ENCODE peak calls at places on chromosome 5, in five cellular contexts. One of them, this sample, is unnamed.

GRCh38 chr5:1112596-1113331 is 901 bp upstream of the SLC12A7 start:
- DNase-seq in DND-41: no peak
- DNase-seq in neural progenitor cell: no peak
- DNase-seq in OCI-LY7: peak; percentile 47
- DNase-seq in PC-9: peak; percentile 94
- DNase-seq in this sample: no peak

GRCh38 chr5:60576425-60576824 is 123.5 kb downstream of the DEPDC1B start:
- DNase-seq in DND-41: no peak
- DNase-seq in neural progenitor cell: no peak
- DNase-seq in OCI-LY7: peak; percentile 7
- DNase-seq in PC-9: no peak
- DNase-seq in this sample: no peak

GRCh38 chr5:149857499-149857898 is 87.1 kb downstream of the PDE6A start:
- DNase-seq in DND-41: no peak
- DNase-seq in neural progenitor cell: no peak
- DNase-seq in OCI-LY7: no peak
- DNase-seq in PC-9: peak; percentile 85
- DNase-seq in this sample: no peak

GRCh38 chr5:80125962-80126480 is 90.9 kb downstream of the THBS4 start:
- DNase-seq in DND-41: no peak
- DNase-seq in neural progenitor cell: no peak
- DNase-seq in OCI-LY7: peak; percentile 27
- DNase-seq in PC-9: no peak
- DNase-seq in this sample: no peak

GRCh38 chr5:138482645-138483044 is 17.4 kb downstream of the EGR1 start:
- DNase-seq in DND-41: no peak
- DNase-seq in neural progenitor cell: no peak
- DNase-seq in OCI-LY7: no peak
- DNase-seq in PC-9: no peak
- DNase-seq in this sample: no peak

GRCh38 chr5:119274024-119274766 is 81.6 kb upstream of the TNFAIP8 start:
- DNase-seq in DND-41: no peak
- DNase-seq in neural progenitor cell: no peak
- DNase-seq in OCI-LY7: peak; percentile 30
- DNase-seq in PC-9: peak; percentile 70
- DNase-seq in this sample: no peak

GRCh38 chr5:38994329-38994927 is 79.8 kb downstream of the RICTOR start:
- DNase-seq in DND-41: no peak
- DNase-seq in neural progenitor cell: peak; percentile 59
- DNase-seq in OCI-LY7: no peak
- DNase-seq in PC-9: peak; percentile 50
- DNase-seq in this sample: peak; percentile 41

GRCh38 chr5:31361234-31361633 is 167.7 kb downstream of the CDH6 start:
- DNase-seq in DND-41: no peak
- DNase-seq in neural progenitor cell: no peak
- DNase-seq in OCI-LY7: no peak
- DNase-seq in PC-9: no peak
- DNase-seq in this sample: no peak

GRCh38 chr5:126680215-126680817 is 79.6 kb downstream of the PHAX start:
- DNase-seq in DND-41: peak; percentile 38
- DNase-seq in neural progenitor cell: peak; percentile 45
- DNase-seq in OCI-LY7: peak; percentile 56
- DNase-seq in PC-9: no peak
- DNase-seq in this sample: no peak

GRCh38 chr5:37771731-37772130 is 68.1 kb downstream of the GDNF start:
- DNase-seq in DND-41: no peak
- DNase-seq in neural progenitor cell: no peak
- DNase-seq in OCI-LY7: no peak
- DNase-seq in PC-9: peak; percentile 82
- DNase-seq in this sample: no peak

GRCh38 chr5:127296321-127296720 is 5.7 kb downstream of the MEGF10 start:
- DNase-seq in DND-41: no peak
- DNase-seq in neural progenitor cell: no peak
- DNase-seq in OCI-LY7: no peak
- DNase-seq in PC-9: no peak
- DNase-seq in this sample: no peak

GRCh38 chr5:99089822-99090549 is 161.2 kb upstream of the CHD1 start:
- DNase-seq in DND-41: no peak
- DNase-seq in neural progenitor cell: no peak
- DNase-seq in OCI-LY7: no peak
- DNase-seq in PC-9: no peak
- DNase-seq in this sample: no peak

GRCh38 chr5:159310492-159310891 is 19.8 kb downstream of the IL12B start:
- DNase-seq in DND-41: no peak
- DNase-seq in neural progenitor cell: peak; percentile 72
- DNase-seq in OCI-LY7: no peak
- DNase-seq in PC-9: peak; percentile 42
- DNase-seq in this sample: no peak

GRCh38 chr5:128695791-128696520 is 157.9 kb upstream of the FBN2 start:
- DNase-seq in DND-41: no peak
- DNase-seq in neural progenitor cell: peak; percentile 44
- DNase-seq in OCI-LY7: no peak
- DNase-seq in PC-9: no peak
- DNase-seq in this sample: no peak

GRCh38 chr5:80142996-80143395 is 107.8 kb downstream of the THBS4 start:
- DNase-seq in DND-41: no peak
- DNase-seq in neural progenitor cell: no peak
- DNase-seq in OCI-LY7: peak; percentile 78
- DNase-seq in PC-9: no peak
- DNase-seq in this sample: no peak

GRCh38 chr5:109805472-109805871 is 115.7 kb downstream of the MAN2A1 start:
- DNase-seq in DND-41: no peak
- DNase-seq in neural progenitor cell: peak; percentile 26
- DNase-seq in OCI-LY7: no peak
- DNase-seq in PC-9: no peak
- DNase-seq in this sample: no peak

GRCh38 chr5:95900383-95900958 is 61.2 kb downstream of the ELL2 start:
- DNase-seq in DND-41: no peak
- DNase-seq in neural progenitor cell: no peak
- DNase-seq in OCI-LY7: no peak
- DNase-seq in PC-9: no peak
- DNase-seq in this sample: no peak

GRCh38 chr5:154103223-154103622 is 64.5 kb downstream of the MFAP3 start:
- DNase-seq in DND-41: peak; percentile 51
- DNase-seq in neural progenitor cell: no peak
- DNase-seq in OCI-LY7: peak; percentile 8
- DNase-seq in PC-9: no peak
- DNase-seq in this sample: no peak

GRCh38 chr5:112795342-112795741 is 57.7 kb downstream of the APC start:
- DNase-seq in DND-41: no peak
- DNase-seq in neural progenitor cell: no peak
- DNase-seq in OCI-LY7: no peak
- DNase-seq in PC-9: no peak
- DNase-seq in this sample: no peak

GRCh38 chr5:74085186-74085585 is 459.2 kb downstream of the ARHGEF28 start:
- DNase-seq in DND-41: no peak
- DNase-seq in neural progenitor cell: no peak
- DNase-seq in OCI-LY7: no peak
- DNase-seq in PC-9: no peak
- DNase-seq in this sample: no peak

GRCh38 chr5:61162832-61163567 is 732 bp upstream of the SMIM15 start:
- DNase-seq in DND-41: no peak
- DNase-seq in neural progenitor cell: peak; percentile 15
- DNase-seq in OCI-LY7: no peak
- DNase-seq in PC-9: no peak
- DNase-seq in this sample: no peak

GRCh38 chr5:78273436-78273835 is 21.1 kb downstream of the AP3B1 start:
- DNase-seq in DND-41: no peak
- DNase-seq in neural progenitor cell: no peak
- DNase-seq in OCI-LY7: no peak
- DNase-seq in PC-9: no peak
- DNase-seq in this sample: no peak

GRCh38 chr5:171600736-171601265 is 181.4 kb downstream of the FGF18 start:
- DNase-seq in DND-41: no peak
- DNase-seq in neural progenitor cell: no peak
- DNase-seq in OCI-LY7: no peak
- DNase-seq in PC-9: no peak
- DNase-seq in this sample: no peak

GRCh38 chr5:148996270-148996669 is 66.6 kb downstream of the SH3TC2 start:
- DNase-seq in DND-41: no peak
- DNase-seq in neural progenitor cell: no peak
- DNase-seq in OCI-LY7: no peak
- DNase-seq in PC-9: no peak
- DNase-seq in this sample: no peak

GRCh38 chr5:32018476-32019436 is 155.4 kb downstream of the GOLPH3 start:
- DNase-seq in DND-41: no peak
- DNase-seq in neural progenitor cell: no peak
- DNase-seq in OCI-LY7: peak; percentile 69
- DNase-seq in PC-9: no peak
- DNase-seq in this sample: no peak

GRCh38 chr5:147906326-147907095 is at the start of gene C5orf46:
- DNase-seq in DND-41: no peak
- DNase-seq in neural progenitor cell: no peak
- DNase-seq in OCI-LY7: no peak
- DNase-seq in PC-9: no peak
- DNase-seq in this sample: no peak

GRCh38 chr5:111083323-111083722 is 8.8 kb upstream of the WDR36 start:
- DNase-seq in DND-41: no peak
- DNase-seq in neural progenitor cell: no peak
- DNase-seq in OCI-LY7: peak; percentile 76
- DNase-seq in PC-9: no peak
- DNase-seq in this sample: no peak

GRCh38 chr5:144377207-144377606 is 206.5 kb downstream of the KCTD16 start:
- DNase-seq in DND-41: no peak
- DNase-seq in neural progenitor cell: no peak
- DNase-seq in OCI-LY7: no peak
- DNase-seq in PC-9: no peak
- DNase-seq in this sample: no peak

GRCh38 chr5:52603742-52604141 is 184.0 kb upstream of the ITGA1 start:
- DNase-seq in DND-41: no peak
- DNase-seq in neural progenitor cell: no peak
- DNase-seq in OCI-LY7: no peak
- DNase-seq in PC-9: no peak
- DNase-seq in this sample: no peak

GRCh38 chr5:150895431-150896428 is 9.1 kb downstream of the ZNF300 start:
- DNase-seq in DND-41: no peak
- DNase-seq in neural progenitor cell: no peak
- DNase-seq in OCI-LY7: no peak
- DNase-seq in PC-9: no peak
- DNase-seq in this sample: no peak

GRCh38 chr5:150904479-150905311 is at the start of gene ZNF300:
- DNase-seq in DND-41: no peak
- DNase-seq in neural progenitor cell: peak; percentile 91
- DNase-seq in OCI-LY7: no peak
- DNase-seq in PC-9: peak; percentile 93
- DNase-seq in this sample: peak; percentile 11

GRCh38 chr5:150905312-150905683 is 518 bp upstream of the ZNF300 start:
- DNase-seq in DND-41: no peak
- DNase-seq in neural progenitor cell: no peak
- DNase-seq in OCI-LY7: no peak
- DNase-seq in PC-9: no peak
- DNase-seq in this sample: no peak

DNA sequence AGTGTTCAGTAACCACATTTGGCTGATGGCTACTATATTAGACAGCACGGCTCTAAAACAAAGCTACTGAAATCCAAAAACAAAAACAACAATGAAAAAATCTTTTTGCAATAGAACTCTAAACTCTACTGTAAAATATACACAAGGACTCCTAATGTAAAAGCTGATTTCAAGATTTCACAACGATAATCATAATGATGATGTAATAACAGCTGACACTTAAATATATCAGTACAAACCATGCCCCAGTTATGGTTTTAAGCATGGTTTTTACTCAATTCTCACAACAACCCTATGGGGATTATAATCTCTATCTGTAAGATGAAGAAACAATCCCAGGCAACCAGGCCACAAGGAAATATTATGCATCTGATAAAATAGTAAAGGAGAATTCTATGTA is 3.3 kb downstream of the ZNF300 start:
- DNase-seq in DND-41: no peak
- DNase-seq in neural progenitor cell: no peak
- DNase-seq in OCI-LY7: no peak
- DNase-seq in PC-9: no peak
- DNase-seq in this sample: no peak
- H3K9me3 ChIP-seq in DND-41: peaks cover 17% of the 10 kb centered on the region
- H3K9me3 ChIP-seq in neural progenitor cell: peaks cover 50% of the 10 kb centered on the region
- H3K9me3 ChIP-seq in OCI-LY7: peaks cover 16% of the 10 kb centered on the region
- H3K9me3 ChIP-seq in PC-9: peaks cover 79% of the 10 kb centered on the region
- H3K9me3 ChIP-seq in this sample: peaks cover 26% of the 10 kb centered on the region

GRCh38 chr5:59040804-59041201 is 457.9 kb downstream of the RAB3C start:
- DNase-seq in DND-41: no peak
- DNase-seq in neural progenitor cell: no peak
- DNase-seq in OCI-LY7: no peak
- DNase-seq in PC-9: no peak
- DNase-seq in this sample: no peak
- H3K27ac ChIP-seq in DND-41: no peak overlapping the region
- H3K27ac ChIP-seq in neural progenitor cell: no peak overlapping the region
- H3K27ac ChIP-seq in OCI-LY7: no peak overlapping the region
- H3K27ac ChIP-seq in PC-9: peak overlapping the region; percentile 18
- H3K27ac ChIP-seq in this sample: no peak overlapping the region

GRCh38 chr5:40030661-40031060 is 605.9 kb upstream of the DAB2 start:
- DNase-seq in DND-41: no peak
- DNase-seq in neural progenitor cell: no peak
- DNase-seq in OCI-LY7: no peak
- DNase-seq in PC-9: no peak
- DNase-seq in this sample: no peak

GRCh38 chr5:40027395-40027794 is 602.6 kb upstream of the DAB2 start:
- DNase-seq in DND-41: no peak
- DNase-seq in neural progenitor cell: no peak
- DNase-seq in OCI-LY7: no peak
- DNase-seq in PC-9: no peak
- DNase-seq in this sample: no peak

GRCh38 chr5:40033411-40033810 is 608.6 kb upstream of the DAB2 start:
- DNase-seq in DND-41: peak; percentile 85
- DNase-seq in neural progenitor cell: no peak
- DNase-seq in OCI-LY7: peak; percentile 96
- DNase-seq in PC-9: no peak
- DNase-seq in this sample: peak; percentile 3

GRCh38 chr5:40037703-40038102 is 612.9 kb upstream of the DAB2 start:
- DNase-seq in DND-41: no peak
- DNase-seq in neural progenitor cell: no peak
- DNase-seq in OCI-LY7: no peak
- DNase-seq in PC-9: no peak
- DNase-seq in this sample: no peak

GRCh38 chr5:40033009-40033408 is 608.2 kb upstream of the DAB2 start:
- DNase-seq in DND-41: no peak
- DNase-seq in neural progenitor cell: no peak
- DNase-seq in OCI-LY7: peak; percentile 57
- DNase-seq in PC-9: no peak
- DNase-seq in this sample: no peak
- H3K4me3 ChIP-seq in DND-41: peak overlapping the region; percentile 23
- H3K4me3 ChIP-seq in neural progenitor cell: no peak overlapping the region
- H3K4me3 ChIP-seq in OCI-LY7: peak overlapping the region; percentile 56
- H3K4me3 ChIP-seq in PC-9: no peak overlapping the region
- H3K4me3 ChIP-seq in this sample: no peak overlapping the region

DNA sequence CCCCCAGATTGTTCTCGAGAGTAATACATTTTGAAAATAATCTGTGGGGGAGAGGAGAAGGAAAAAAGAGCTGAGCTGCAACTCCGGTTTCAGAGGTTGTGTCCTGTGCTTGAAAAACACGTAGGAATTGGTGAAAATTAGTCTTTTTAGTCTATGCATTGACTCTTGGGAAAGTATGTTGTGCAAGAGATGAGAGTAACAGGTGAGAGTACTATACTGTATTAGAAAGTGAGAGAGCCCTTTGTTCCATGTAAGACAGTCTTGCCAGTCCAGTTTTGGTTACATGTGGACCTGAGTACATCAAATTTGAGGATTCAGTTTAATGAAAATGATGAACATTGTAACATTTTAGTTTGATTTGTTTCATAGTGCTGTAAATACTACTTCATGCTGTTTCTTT is 27.8 kb downstream of the ERBIN start:
- DNase-seq in DND-41: no peak
- DNase-seq in neural progenitor cell: no peak
- DNase-seq in OCI-LY7: no peak
- DNase-seq in PC-9: no peak
- DNase-seq in this sample: no peak
- H3K9me3 ChIP-seq in DND-41: peaks cover 6% of the 10 kb centered on the region
- H3K9me3 ChIP-seq in neural progenitor cell: no peaks in the 10 kb centered on the region
- H3K9me3 ChIP-seq in OCI-LY7: peaks cover 11% of the 10 kb centered on the region
- H3K9me3 ChIP-seq in PC-9: no peaks in the 10 kb centered on the region
- H3K9me3 ChIP-seq in this sample: no peaks in the 10 kb centered on the region

This sample was measured in CD8-positive, alpha-beta T cell.